ENCODE peak calls at places on chromosome 11, in four cellular contexts. D is HepG2, I is GM12878, B is K562. P is an unnamed sample.

GRCh38 chr11:58493676-58494075 is 14.2 kb downstream of the OR5B21 start:
- DNase-seq in D (no peak), I (no peak), B (no peak), P (no peak)

GRCh38 chr11:12418019-12418611 is 40.7 kb downstream of the PARVA start:
- DNase-seq in D (no peak), I (no peak), B (no peak), P (peak)

GRCh38 chr11:130146797-130147196 is 12.8 kb upstream of the ST14 start:
- DNase-seq in D (no peak), I (no peak), B (no peak), P (no peak)

GRCh38 chr11:70005107-70005818 is 72.9 kb upstream of the ANO1 start:
- DNase-seq in D (no peak), I (no peak), B (no peak), P (no peak)

GRCh38 chr11:124935548-124936514 is at the start of gene HEPACAM:
- DNase-seq in D (peak), I (no peak), B (no peak), P (no peak)

GRCh38 chr11:126139541-126140091 is 71.8 kb downstream of the RPUSD4 start:
- DNase-seq in D (no peak), I (no peak), B (no peak), P (peak)

GRCh38 chr11:94325681-94326080 is 21.3 kb downstream of the IZUMO1R start:
- DNase-seq in D (peak), I (peak), B (peak), P (peak)

GRCh38 chr11:64801591-64802369 is 1.2 kb downstream of the MAP4K2 start:
- DNase-seq in D (no peak), I (no peak), B (no peak), P (no peak)

GRCh38 chr11:123628936-123629683 is 25.3 kb downstream of the SCN3B start:
- DNase-seq in D (no peak), I (no peak), B (no peak), P (no peak)

GRCh38 chr11:97860237-97860636 is 1160.5 kb upstream of the CNTN5 start:
- DNase-seq in D (no peak), I (no peak), B (no peak), P (no peak)
- TF ChIP-seq JUNB in D (no peak), I (no peak), B (no peak), P (no peak)

GRCh38 chr11:34602245-34602644 is 18.6 kb upstream of the EHF start:
- DNase-seq in D (no peak), I (no peak), B (no peak), P (no peak)
- TF ChIP-seq CREB1 in D (no peak), I (no peak), B (no peak), P (no peak)

GRCh38 chr11:15266999-15267398 is 152.3 kb downstream of the INSC start:
- DNase-seq in D (no peak), I (no peak), B (no peak), P (no peak)
- TF ChIP-seq JUNB in D (no peak), I (no peak), B (no peak), P (no peak)

GRCh38 chr11:109914038-109914437 is 179.2 kb upstream of the ZC3H12C start:
- DNase-seq in D (no peak), I (no peak), B (no peak), P (peak)
- TF ChIP-seq CREB1 in D (no peak), I (no peak), B (no peak), P (no peak)

P was measured in GM23338.